ENCODE peak calls at places on chromosomes 3 and 15, in seven cellular contexts. One of them, this sample, is unnamed.

GRCh38 chr3:36945326-36945980 is 599 bp upstream of the TRANK1 start:
- DNase-seq in GM23338: peak
- DNase-seq in endothelial cell of umbilical vein: no peak
- DNase-seq in mammary epithelial cell: no peak
- DNase-seq in body of pancreas: no peak
- DNase-seq in GM12865: no peak
- DNase-seq in progenitor cell of endocrine pancreas: no peak
- DNase-seq in this sample: peak

GRCh38 chr3:42892807-42893206 is 13.1 kb upstream of the ZNF662 start:
- DNase-seq in GM23338: no peak
- DNase-seq in endothelial cell of umbilical vein: no peak
- DNase-seq in mammary epithelial cell: no peak
- DNase-seq in body of pancreas: no peak
- DNase-seq in GM12865: no peak
- DNase-seq in progenitor cell of endocrine pancreas: no peak
- DNase-seq in this sample: no peak

GRCh38 chr3:157104521-157104920 is 55.4 kb downstream of the CCNL1 start:
- DNase-seq in GM23338: no peak
- DNase-seq in endothelial cell of umbilical vein: no peak
- DNase-seq in mammary epithelial cell: peak
- DNase-seq in body of pancreas: no peak
- DNase-seq in GM12865: no peak
- DNase-seq in progenitor cell of endocrine pancreas: no peak
- DNase-seq in this sample: no peak

GRCh38 chr3:157046520-157046919 is 113.4 kb downstream of the CCNL1 start:
- DNase-seq in GM23338: no peak
- DNase-seq in endothelial cell of umbilical vein: no peak
- DNase-seq in mammary epithelial cell: no peak
- DNase-seq in body of pancreas: no peak
- DNase-seq in GM12865: no peak
- DNase-seq in progenitor cell of endocrine pancreas: no peak
- DNase-seq in this sample: no peak

GRCh38 chr3:186368164-186368563 is 6.1 kb upstream of the DGKG start:
- DNase-seq in GM23338: no peak
- DNase-seq in endothelial cell of umbilical vein: no peak
- DNase-seq in mammary epithelial cell: no peak
- DNase-seq in body of pancreas: no peak
- DNase-seq in GM12865: no peak
- DNase-seq in progenitor cell of endocrine pancreas: no peak
- DNase-seq in this sample: no peak

GRCh38 chr3:88678747-88679146 is 428.7 kb upstream of the EPHA3 start:
- DNase-seq in GM23338: peak
- DNase-seq in endothelial cell of umbilical vein: no peak
- DNase-seq in mammary epithelial cell: no peak
- DNase-seq in body of pancreas: no peak
- DNase-seq in GM12865: no peak
- DNase-seq in progenitor cell of endocrine pancreas: no peak
- DNase-seq in this sample: no peak

GRCh38 chr15:95286911-95287769 is 1043.4 kb upstream of the NR2F2 start:
- DNase-seq in GM23338: peak
- DNase-seq in endothelial cell of umbilical vein: peak
- DNase-seq in mammary epithelial cell: no peak
- DNase-seq in body of pancreas: no peak
- DNase-seq in GM12865: peak
- DNase-seq in progenitor cell of endocrine pancreas: no peak
- DNase-seq in this sample: no peak

GRCh38 chr3:45225465-45226205 is 452 bp downstream of the TMEM158 start:
- DNase-seq in GM23338: peak
- DNase-seq in endothelial cell of umbilical vein: no peak
- DNase-seq in mammary epithelial cell: no peak
- DNase-seq in body of pancreas: peak
- DNase-seq in GM12865: peak
- DNase-seq in progenitor cell of endocrine pancreas: no peak
- DNase-seq in this sample: no peak

GRCh38 chr15:70763120-70763949 is at the start of gene UACA:
- DNase-seq in GM23338: peak
- DNase-seq in endothelial cell of umbilical vein: peak
- DNase-seq in mammary epithelial cell: peak
- DNase-seq in body of pancreas: peak
- DNase-seq in GM12865: peak
- DNase-seq in progenitor cell of endocrine pancreas: peak
- DNase-seq in this sample: peak

GRCh38 chr3:52044869-52045616 is 11.3 kb downstream of the DUSP7 start:
- DNase-seq in GM23338: peak
- DNase-seq in endothelial cell of umbilical vein: no peak
- DNase-seq in mammary epithelial cell: no peak
- DNase-seq in body of pancreas: no peak
- DNase-seq in GM12865: no peak
- DNase-seq in progenitor cell of endocrine pancreas: no peak
- DNase-seq in this sample: no peak

GRCh38 chr15:70815604-70816003 is 38.4 kb downstream of the LARP6 start:
- DNase-seq in GM23338: no peak
- DNase-seq in endothelial cell of umbilical vein: no peak
- DNase-seq in mammary epithelial cell: no peak
- DNase-seq in body of pancreas: no peak
- DNase-seq in GM12865: no peak
- DNase-seq in progenitor cell of endocrine pancreas: no peak
- DNase-seq in this sample: no peak

GRCh38 chr15:101322849-101323477 is 27.9 kb upstream of the SNRPA1 start:
- DNase-seq in GM23338: no peak
- DNase-seq in endothelial cell of umbilical vein: no peak
- DNase-seq in mammary epithelial cell: no peak
- DNase-seq in body of pancreas: no peak
- DNase-seq in GM12865: no peak
- DNase-seq in progenitor cell of endocrine pancreas: no peak
- DNase-seq in this sample: no peak

GRCh38 chr3:14392231-14392630 is 10.2 kb upstream of the SLC6A6 start:
- DNase-seq in GM23338: peak
- DNase-seq in endothelial cell of umbilical vein: no peak
- DNase-seq in mammary epithelial cell: no peak
- DNase-seq in body of pancreas: no peak
- DNase-seq in GM12865: no peak
- DNase-seq in progenitor cell of endocrine pancreas: no peak
- DNase-seq in this sample: no peak

GRCh38 chr3:142088522-142088921 is 60.8 kb downstream of the TFDP2 start:
- DNase-seq in GM23338: peak
- DNase-seq in endothelial cell of umbilical vein: no peak
- DNase-seq in mammary epithelial cell: no peak
- DNase-seq in body of pancreas: no peak
- DNase-seq in GM12865: no peak
- DNase-seq in progenitor cell of endocrine pancreas: no peak
- DNase-seq in this sample: no peak

DNA sequence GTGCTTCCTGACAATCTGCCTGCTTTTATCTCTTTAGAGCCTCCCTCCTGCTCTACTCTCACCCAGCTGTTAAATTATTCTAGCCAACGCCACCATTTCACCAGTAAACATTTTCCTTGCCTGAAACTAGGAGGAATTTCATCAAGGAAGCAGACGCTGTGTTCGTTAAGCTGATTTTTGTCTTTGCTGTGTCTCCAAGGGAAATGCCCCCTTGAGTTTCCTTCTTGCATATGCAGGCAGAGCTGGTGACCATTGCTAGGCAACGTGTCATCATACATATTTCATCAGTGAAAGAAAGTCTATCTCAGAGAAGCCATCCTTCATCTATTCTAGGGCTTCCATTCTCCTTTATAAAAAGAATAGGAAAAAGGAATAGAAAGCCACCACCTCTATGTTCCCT is 87.0 kb upstream of the ST8SIA2 start:
- DNase-seq in GM23338: peak
- DNase-seq in endothelial cell of umbilical vein: no peak
- DNase-seq in mammary epithelial cell: peak
- DNase-seq in body of pancreas: no peak
- DNase-seq in GM12865: peak
- DNase-seq in progenitor cell of endocrine pancreas: no peak
- DNase-seq in this sample: no peak
- TF ChIP-seq CTCF in GM23338: peak
- TF ChIP-seq CTCF in endothelial cell of umbilical vein: no peak
- TF ChIP-seq CTCF in mammary epithelial cell: no peak
- TF ChIP-seq CTCF in body of pancreas: no peak
- TF ChIP-seq CTCF in GM12865: no peak
- TF ChIP-seq CTCF in progenitor cell of endocrine pancreas: peak
- TF ChIP-seq CTCF in this sample: no peak

GRCh38 chr3:161171113-161171512 is 50.0 kb upstream of the NMD3 start:
- DNase-seq in GM23338: no peak
- DNase-seq in endothelial cell of umbilical vein: peak
- DNase-seq in mammary epithelial cell: peak
- DNase-seq in body of pancreas: peak
- DNase-seq in GM12865: no peak
- DNase-seq in progenitor cell of endocrine pancreas: no peak
- DNase-seq in this sample: no peak

GRCh38 chr3:161166051-161166450 is 55.1 kb upstream of the NMD3 start:
- DNase-seq in GM23338: no peak
- DNase-seq in endothelial cell of umbilical vein: no peak
- DNase-seq in mammary epithelial cell: no peak
- DNase-seq in body of pancreas: no peak
- DNase-seq in GM12865: no peak
- DNase-seq in progenitor cell of endocrine pancreas: no peak
- DNase-seq in this sample: no peak

GRCh38 chr3:161175506-161175905 is 45.6 kb upstream of the NMD3 start:
- DNase-seq in GM23338: no peak
- DNase-seq in endothelial cell of umbilical vein: peak
- DNase-seq in mammary epithelial cell: no peak
- DNase-seq in body of pancreas: no peak
- DNase-seq in GM12865: no peak
- DNase-seq in progenitor cell of endocrine pancreas: no peak
- DNase-seq in this sample: no peak

GRCh38 chr3:161171639-161172552 is 49.2 kb upstream of the NMD3 start:
- DNase-seq in GM23338: peak
- DNase-seq in endothelial cell of umbilical vein: peak
- DNase-seq in mammary epithelial cell: peak
- DNase-seq in body of pancreas: no peak
- DNase-seq in GM12865: no peak
- DNase-seq in progenitor cell of endocrine pancreas: no peak
- DNase-seq in this sample: no peak
- TF ChIP-seq CTCF in GM23338: peak
- TF ChIP-seq CTCF in endothelial cell of umbilical vein: peak
- TF ChIP-seq CTCF in mammary epithelial cell: peak
- TF ChIP-seq CTCF in body of pancreas: no peak
- TF ChIP-seq CTCF in GM12865: no peak
- TF ChIP-seq CTCF in progenitor cell of endocrine pancreas: peak
- TF ChIP-seq CTCF in this sample: peak

DNA sequence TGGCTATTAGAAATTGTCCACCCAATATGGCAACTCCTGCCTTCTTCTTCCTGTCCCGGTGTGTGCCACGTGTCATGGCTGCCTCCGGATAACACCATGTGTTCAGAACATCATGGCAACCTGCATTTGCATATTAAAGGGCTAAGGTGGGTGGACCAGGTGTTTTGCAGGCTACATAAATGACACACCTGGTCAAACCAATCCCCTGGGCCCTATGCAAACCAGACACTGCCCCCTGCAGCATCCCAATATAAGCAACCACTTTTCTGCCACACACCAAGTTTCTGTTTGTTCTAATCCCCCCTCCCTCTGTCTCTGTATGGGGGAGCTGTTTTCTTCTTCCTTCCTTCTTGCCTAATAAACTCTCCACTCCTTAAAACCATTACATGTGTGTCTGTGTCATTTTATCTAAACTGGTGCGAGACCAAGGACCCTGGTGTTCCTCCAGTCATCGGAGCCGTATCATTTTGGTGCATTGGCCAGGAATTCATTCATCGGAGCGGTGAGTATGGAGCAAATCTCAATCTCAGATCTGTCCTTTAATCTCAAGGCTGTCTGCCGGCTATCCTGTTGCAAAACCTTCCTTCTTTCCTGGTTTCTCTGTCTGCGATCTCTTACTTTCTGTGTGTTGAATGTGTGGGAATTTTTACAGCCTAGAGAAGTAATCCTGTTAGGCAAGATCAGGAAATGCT is 44.5 kb downstream of the NCEH1 start:
- DNase-seq in GM23338: peak
- DNase-seq in endothelial cell of umbilical vein: no peak
- DNase-seq in mammary epithelial cell: no peak
- DNase-seq in body of pancreas: no peak
- DNase-seq in GM12865: peak
- DNase-seq in progenitor cell of endocrine pancreas: no peak
- DNase-seq in this sample: no peak
- TF ChIP-seq CTCF in GM23338: peak
- TF ChIP-seq CTCF in endothelial cell of umbilical vein: peak
- TF ChIP-seq CTCF in mammary epithelial cell: no peak
- TF ChIP-seq CTCF in body of pancreas: no peak
- TF ChIP-seq CTCF in GM12865: peak
- TF ChIP-seq CTCF in progenitor cell of endocrine pancreas: no peak
- TF ChIP-seq CTCF in this sample: peak

GRCh38 chr15:80509800-80510199 is 105.6 kb downstream of the ARNT2 start:
- DNase-seq in GM23338: no peak
- DNase-seq in endothelial cell of umbilical vein: no peak
- DNase-seq in mammary epithelial cell: no peak
- DNase-seq in body of pancreas: no peak
- DNase-seq in GM12865: no peak
- DNase-seq in progenitor cell of endocrine pancreas: no peak
- DNase-seq in this sample: no peak

GRCh38 chr15:80517290-80517689 is 113.1 kb downstream of the ARNT2 start:
- DNase-seq in GM23338: no peak
- DNase-seq in endothelial cell of umbilical vein: no peak
- DNase-seq in mammary epithelial cell: no peak
- DNase-seq in body of pancreas: no peak
- DNase-seq in GM12865: no peak
- DNase-seq in progenitor cell of endocrine pancreas: no peak
- DNase-seq in this sample: no peak

GRCh38 chr15:80508783-80509182 is 104.6 kb downstream of the ARNT2 start:
- DNase-seq in GM23338: no peak
- DNase-seq in endothelial cell of umbilical vein: no peak
- DNase-seq in mammary epithelial cell: no peak
- DNase-seq in body of pancreas: no peak
- DNase-seq in GM12865: no peak
- DNase-seq in progenitor cell of endocrine pancreas: no peak
- DNase-seq in this sample: no peak

GRCh38 chr15:80514071-80514780 is 110.0 kb downstream of the ARNT2 start:
- DNase-seq in GM23338: no peak
- DNase-seq in endothelial cell of umbilical vein: no peak
- DNase-seq in mammary epithelial cell: peak
- DNase-seq in body of pancreas: no peak
- DNase-seq in GM12865: no peak
- DNase-seq in progenitor cell of endocrine pancreas: no peak
- DNase-seq in this sample: no peak

DNA sequence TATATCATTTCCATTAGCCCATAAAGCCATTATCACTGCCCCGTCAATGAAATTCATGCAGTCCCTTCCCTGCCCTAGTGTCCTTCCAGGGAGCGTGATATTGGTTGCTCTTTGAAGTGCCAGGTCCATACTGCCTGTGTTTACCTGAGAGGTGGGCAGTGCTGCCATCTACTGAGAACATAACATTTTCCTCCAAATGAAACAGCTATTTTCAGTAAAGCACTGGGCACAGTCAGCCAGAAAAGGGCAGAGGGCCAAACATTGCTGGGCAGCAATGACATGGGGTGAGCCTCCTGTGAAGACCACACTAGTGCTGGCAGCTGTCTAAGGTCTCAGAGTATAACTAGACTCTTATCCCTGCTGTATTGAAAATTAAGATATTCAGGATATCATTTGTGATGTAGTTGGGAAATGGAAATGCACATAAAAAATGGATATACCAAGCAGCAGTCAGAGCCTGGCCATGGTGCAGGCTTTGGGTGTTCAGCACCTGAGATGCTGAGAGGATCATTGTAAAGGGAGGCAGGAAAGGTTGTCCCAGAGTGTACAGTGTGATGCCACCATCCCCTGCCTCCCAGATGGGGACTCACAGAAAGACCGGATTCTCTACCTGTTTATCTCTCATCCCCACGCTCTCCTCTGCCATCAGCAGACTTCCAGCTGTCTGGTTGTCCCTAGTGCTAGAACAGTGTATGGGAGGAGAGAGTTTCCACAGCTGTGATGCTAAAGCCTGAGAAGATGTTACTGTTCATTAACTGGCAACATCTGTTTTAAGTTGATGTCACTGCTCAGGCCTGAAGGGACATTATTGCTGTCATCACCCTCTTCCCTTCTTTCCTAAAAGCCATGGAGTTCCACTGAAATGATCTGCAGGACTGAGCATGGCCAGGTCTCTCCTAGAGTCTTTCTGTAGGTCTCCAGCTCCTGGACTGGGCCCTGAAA is 108.8 kb downstream of the ARNT2 start:
- DNase-seq in GM23338: peak
- DNase-seq in endothelial cell of umbilical vein: no peak
- DNase-seq in mammary epithelial cell: peak
- DNase-seq in body of pancreas: no peak
- DNase-seq in GM12865: no peak
- DNase-seq in progenitor cell of endocrine pancreas: no peak
- DNase-seq in this sample: no peak
- TF ChIP-seq CTCF in GM23338: peak
- TF ChIP-seq CTCF in endothelial cell of umbilical vein: no peak
- TF ChIP-seq CTCF in mammary epithelial cell: peak
- TF ChIP-seq CTCF in body of pancreas: peak
- TF ChIP-seq CTCF in GM12865: no peak
- TF ChIP-seq CTCF in progenitor cell of endocrine pancreas: no peak
- TF ChIP-seq CTCF in this sample: peak

This sample was measured in osteocyte.